ENCODE peak calls at places on chromosomes 6 and 20, in ten cellular contexts. B, V, X, M, P, J, E, K, S and C are unnamed samples.

GRCh38 chr20:61765081-61765870 is 300.4 kb downstream of the TAF4 start:
- DNase-seq in B (no peak), V (no peak), X (no peak), M (no peak), P (no peak), J (no peak), E (no peak), K (no peak), S (no peak), C (no peak)

GRCh38 chr6:63352587-63353281 is 33.0 kb upstream of the LGSN start:
- DNase-seq in B (no peak), V (no peak), X (peak), M (peak), P (peak), J (peak), E (peak), K (peak), S (peak), C (peak)

GRCh38 chr6:85864453-85865401 is 222.0 kb upstream of the SYNCRIP start:
- DNase-seq in B (no peak), V (no peak), X (no peak), M (no peak), P (no peak), J (peak), E (no peak), K (peak), S (peak), C (peak)

GRCh38 chr6:27894839-27895762 is 17.1 kb downstream of the OR2B2 start:
- DNase-seq in B (no peak), V (peak), X (peak), M (peak), P (peak), J (peak), E (peak), K (peak), S (peak), C (peak)

GRCh38 chr6:38782616-38783015 is 67.5 kb downstream of the DNAH8 start:
- DNase-seq in B (no peak), V (no peak), X (no peak), M (no peak), P (no peak), J (no peak), E (no peak), K (no peak), S (no peak), C (no peak)

GRCh38 chr20:11305406-11305805 is 612.3 kb upstream of the BTBD3 start:
- DNase-seq in B (no peak), V (no peak), X (no peak), M (no peak), P (no peak), J (no peak), E (no peak), K (no peak), S (no peak), C (no peak)

GRCh38 chr20:56828402-56828801 is 199.3 kb downstream of the TFAP2C start:
- DNase-seq in B (no peak), V (no peak), X (no peak), M (no peak), P (no peak), J (no peak), E (no peak), K (no peak), S (no peak), C (no peak)

GRCh38 chr6:33375143-33375649 is 16.4 kb upstream of the KIFC1 start:
- DNase-seq in B (no peak), V (peak), X (no peak), M (peak), P (peak), J (no peak), E (peak), K (peak), S (peak), C (peak)

GRCh38 chr20:47274449-47275108 is 81.9 kb downstream of the ZMYND8 start:
- DNase-seq in B (no peak), V (no peak), X (peak), M (no peak), P (peak), J (peak), E (no peak), K (peak), S (peak), C (peak)

GRCh38 chr6:36642913-36643817 is 35.3 kb upstream of the CDKN1A start:
- DNase-seq in B (no peak), V (peak), X (no peak), M (peak), P (peak), J (no peak), E (no peak), K (peak), S (peak), C (no peak)

GRCh38 chr6:34525431-34526175 is 30.5 kb downstream of the SPDEF start:
- DNase-seq in B (no peak), V (no peak), X (no peak), M (no peak), P (no peak), J (no peak), E (no peak), K (no peak), S (no peak), C (no peak)

GRCh38 chr6:170150590-170150945 is 140.3 kb downstream of the DLL1 start:
- DNase-seq in B (no peak), V (no peak), X (no peak), M (no peak), P (no peak), J (no peak), E (no peak), K (no peak), S (no peak), C (no peak)

GRCh38 chr6:36099872-36100483 is 30.3 kb upstream of the MAPK13 start:
- DNase-seq in B (no peak), V (no peak), X (no peak), M (no peak), P (no peak), J (no peak), E (no peak), K (no peak), S (no peak), C (no peak)

GRCh38 chr6:6659600-6660327 is 71.2 kb downstream of the LY86 start:
- DNase-seq in B (no peak), V (no peak), X (no peak), M (peak), P (no peak), J (peak), E (peak), K (no peak), S (peak), C (peak)

GRCh38 chr6:33622456-33623431 is 1.6 kb downstream of the ITPR3 start:
- DNase-seq in B (no peak), V (no peak), X (no peak), M (peak), P (no peak), J (no peak), E (no peak), K (peak), S (no peak), C (no peak)

GRCh38 chr6:140043357-140043756 is 668.9 kb upstream of the CITED2 start:
- DNase-seq in B (no peak), V (no peak), X (no peak), M (no peak), P (peak), J (no peak), E (no peak), K (peak), S (no peak), C (peak)

GRCh38 chr6:86961432-86962200 is 24.3 kb downstream of the HTR1E start:
- DNase-seq in B (no peak), V (no peak), X (no peak), M (no peak), P (no peak), J (no peak), E (no peak), K (no peak), S (no peak), C (no peak)

GRCh38 chr6:47230579-47230978 is 79.1 kb downstream of the TNFRSF21 start:
- DNase-seq in B (no peak), V (no peak), X (no peak), M (peak), P (no peak), J (no peak), E (no peak), K (no peak), S (peak), C (no peak)

GRCh38 chr6:108896111-108896661 is 48.0 kb downstream of the ARMC2 start:
- DNase-seq in B (no peak), V (no peak), X (no peak), M (no peak), P (peak), J (no peak), E (peak), K (no peak), S (no peak), C (peak)

GRCh38 chr6:42693725-42694323 is 28.6 kb downstream of the PRPH2 start:
- DNase-seq in B (no peak), V (no peak), X (no peak), M (no peak), P (no peak), J (no peak), E (no peak), K (no peak), S (no peak), C (peak)

GRCh38 chr6:112752791-112753190 is 405.7 kb downstream of the RFPL4B start:
- DNase-seq in B (no peak), V (no peak), X (no peak), M (no peak), P (no peak), J (no peak), E (no peak), K (no peak), S (no peak), C (no peak)

GRCh38 chr6:5180636-5181035 is 80.1 kb downstream of the LYRM4 start:
- DNase-seq in B (no peak), V (no peak), X (no peak), M (no peak), P (no peak), J (no peak), E (no peak), K (no peak), S (no peak), C (no peak)

GRCh38 chr6:89693207-89693606 is 54.7 kb upstream of the LYRM2 start:
- DNase-seq in B (no peak), V (no peak), X (no peak), M (no peak), P (no peak), J (no peak), E (no peak), K (no peak), S (no peak), C (no peak)

GRCh38 chr6:15793288-15793687 is 130.5 kb upstream of the DTNBP1 start:
- DNase-seq in B (no peak), V (no peak), X (no peak), M (no peak), P (peak), J (no peak), E (no peak), K (peak), S (no peak), C (no peak)

GRCh38 chr6:105510746-105511145 is 107.9 kb upstream of the PREP start:
- DNase-seq in B (no peak), V (no peak), X (no peak), M (no peak), P (no peak), J (no peak), E (no peak), K (no peak), S (no peak), C (no peak)

GRCh38 chr6:159312204-159312603 is 143.0 kb downstream of the FNDC1 start:
- DNase-seq in B (no peak), V (no peak), X (no peak), M (no peak), P (no peak), J (no peak), E (no peak), K (no peak), S (no peak), C (no peak)

GRCh38 chr6:43328528-43328927 is 19.9 kb upstream of the CRIP3 start:
- DNase-seq in B (no peak), V (no peak), X (no peak), M (no peak), P (no peak), J (no peak), E (no peak), K (peak), S (peak), C (no peak)

GRCh38 chr20:2892376-2892775 is 19.1 kb downstream of the PTPRA start:
- DNase-seq in B (no peak), V (no peak), X (no peak), M (peak), P (no peak), J (no peak), E (no peak), K (no peak), S (no peak), C (no peak)

GRCh38 chr20:13638162-13638495 is 603 bp downstream of the TASP1 start:
- DNase-seq in B (no peak), V (no peak), X (no peak), M (no peak), P (peak), J (no peak), E (no peak), K (no peak), S (no peak), C (peak)

GRCh38 chr6:137798261-137798660 is 68.8 kb upstream of the TNFAIP3 start:
- DNase-seq in B (no peak), V (no peak), X (no peak), M (no peak), P (no peak), J (no peak), E (no peak), K (no peak), S (no peak), C (no peak)

GRCh38 chr20:32247957-32248497 is 29.4 kb upstream of the KIF3B start:
- DNase-seq in B (no peak), V (no peak), X (no peak), M (no peak), P (no peak), J (no peak), E (no peak), K (no peak), S (no peak), C (no peak)

GRCh38 chr6:16168121-16168520 is 39.2 kb downstream of the MYLIP start:
- DNase-seq in B (no peak), V (no peak), X (peak), M (no peak), P (no peak), J (no peak), E (no peak), K (no peak), S (no peak), C (no peak)

GRCh38 chr6:98835149-98836024 is 1.0 kb downstream of the POU3F2 start:
- DNase-seq in B (no peak), V (no peak), X (no peak), M (no peak), P (no peak), J (peak), E (no peak), K (peak), S (no peak), C (no peak)

GRCh38 chr6:104301921-104302320 is 557.8 kb downstream of the HACE1 start:
- DNase-seq in B (no peak), V (no peak), X (no peak), M (no peak), P (no peak), J (no peak), E (no peak), K (no peak), S (no peak), C (no peak)

GRCh38 chr6:144006731-144007454 is 1.2 kb downstream of the PLAGL1 start:
- DNase-seq in B (no peak), V (no peak), X (no peak), M (peak), P (no peak), J (no peak), E (no peak), K (peak), S (peak), C (peak)

GRCh38 chr6:30876039-30876730 is 8.1 kb upstream of the DDR1 start:
- DNase-seq in B (no peak), V (peak), X (no peak), M (no peak), P (no peak), J (no peak), E (no peak), K (peak), S (peak), C (no peak)